ENCODE peak calls at places on chromosomes 3 and 15, in six cellular contexts. One of them, this sample, is unnamed.

GRCh38 chr3:13537926-13538325 is 11.0 kb upstream of the FBLN2 start:
- DNase-seq in neuronal stem cell: no peak
- DNase-seq in IMR-90: peak; percentile 91
- DNase-seq in H1: no peak
- DNase-seq in mesendoderm: no peak
- DNase-seq in trophoblast cell: peak; percentile 72
- DNase-seq in this sample: peak; percentile 85

GRCh38 chr3:118536764-118537163 is 497.9 kb downstream of the IGSF11 start:
- DNase-seq in neuronal stem cell: no peak
- DNase-seq in IMR-90: no peak
- DNase-seq in H1: no peak
- DNase-seq in mesendoderm: no peak
- DNase-seq in trophoblast cell: no peak
- DNase-seq in this sample: no peak

GRCh38 chr3:101466465-101467309 is 46.3 kb downstream of the SENP7 start:
- DNase-seq in neuronal stem cell: peak; percentile 6
- DNase-seq in IMR-90: peak; percentile 7
- DNase-seq in H1: peak; percentile 74
- DNase-seq in mesendoderm: peak; percentile 47
- DNase-seq in trophoblast cell: no peak
- DNase-seq in this sample: peak; percentile 53

GRCh38 chr3:101690972-101691371 is 4.5 kb upstream of the RPL24 start:
- DNase-seq in neuronal stem cell: no peak
- DNase-seq in IMR-90: no peak
- DNase-seq in H1: no peak
- DNase-seq in mesendoderm: no peak
- DNase-seq in trophoblast cell: no peak
- DNase-seq in this sample: no peak

GRCh38 chr15:53288542-53288941 is 470.9 kb downstream of the WDR72 start:
- DNase-seq in neuronal stem cell: no peak
- DNase-seq in IMR-90: no peak
- DNase-seq in H1: no peak
- DNase-seq in mesendoderm: no peak
- DNase-seq in trophoblast cell: no peak
- DNase-seq in this sample: no peak

GRCh38 chr15:83030021-83030420 is 18.6 kb upstream of the C15orf40 start:
- DNase-seq in neuronal stem cell: no peak
- DNase-seq in IMR-90: peak; percentile 29
- DNase-seq in H1: no peak
- DNase-seq in mesendoderm: peak; percentile 87
- DNase-seq in trophoblast cell: no peak
- DNase-seq in this sample: peak; percentile 48

GRCh38 chr15:58988011-58988785 is 735 bp downstream of the RNF111 start:
- DNase-seq in neuronal stem cell: peak; percentile 68
- DNase-seq in IMR-90: peak; percentile 28
- DNase-seq in H1: peak; percentile 77
- DNase-seq in mesendoderm: peak; percentile 81
- DNase-seq in trophoblast cell: peak; percentile 23
- DNase-seq in this sample: peak; percentile 55

GRCh38 chr3:71858493-71859127 is 73.7 kb upstream of the PROK2 start:
- DNase-seq in neuronal stem cell: no peak
- DNase-seq in IMR-90: no peak
- DNase-seq in H1: peak; percentile 54
- DNase-seq in mesendoderm: peak; percentile 22
- DNase-seq in trophoblast cell: no peak
- DNase-seq in this sample: no peak

GRCh38 chr3:110420158-110420641 is 651.4 kb upstream of the NECTIN3 start:
- DNase-seq in neuronal stem cell: no peak
- DNase-seq in IMR-90: peak; percentile 90
- DNase-seq in H1: no peak
- DNase-seq in mesendoderm: peak; percentile 45
- DNase-seq in trophoblast cell: no peak
- DNase-seq in this sample: peak; percentile 82

GRCh38 chr3:145259166-145259565 is 901.8 kb downstream of the PLOD2 start:
- DNase-seq in neuronal stem cell: no peak
- DNase-seq in IMR-90: no peak
- DNase-seq in H1: no peak
- DNase-seq in mesendoderm: no peak
- DNase-seq in trophoblast cell: no peak
- DNase-seq in this sample: no peak

GRCh38 chr3:84136425-84136824 is 822.4 kb upstream of the CADM2 start:
- DNase-seq in neuronal stem cell: no peak
- DNase-seq in IMR-90: no peak
- DNase-seq in H1: no peak
- DNase-seq in mesendoderm: peak; percentile 2
- DNase-seq in trophoblast cell: no peak
- DNase-seq in this sample: no peak

GRCh38 chr15:56042982-56043980 is 49.9 kb upstream of the NEDD4 start:
- DNase-seq in neuronal stem cell: no peak
- DNase-seq in IMR-90: no peak
- DNase-seq in H1: no peak
- DNase-seq in mesendoderm: no peak
- DNase-seq in trophoblast cell: no peak
- DNase-seq in this sample: no peak

DNA sequence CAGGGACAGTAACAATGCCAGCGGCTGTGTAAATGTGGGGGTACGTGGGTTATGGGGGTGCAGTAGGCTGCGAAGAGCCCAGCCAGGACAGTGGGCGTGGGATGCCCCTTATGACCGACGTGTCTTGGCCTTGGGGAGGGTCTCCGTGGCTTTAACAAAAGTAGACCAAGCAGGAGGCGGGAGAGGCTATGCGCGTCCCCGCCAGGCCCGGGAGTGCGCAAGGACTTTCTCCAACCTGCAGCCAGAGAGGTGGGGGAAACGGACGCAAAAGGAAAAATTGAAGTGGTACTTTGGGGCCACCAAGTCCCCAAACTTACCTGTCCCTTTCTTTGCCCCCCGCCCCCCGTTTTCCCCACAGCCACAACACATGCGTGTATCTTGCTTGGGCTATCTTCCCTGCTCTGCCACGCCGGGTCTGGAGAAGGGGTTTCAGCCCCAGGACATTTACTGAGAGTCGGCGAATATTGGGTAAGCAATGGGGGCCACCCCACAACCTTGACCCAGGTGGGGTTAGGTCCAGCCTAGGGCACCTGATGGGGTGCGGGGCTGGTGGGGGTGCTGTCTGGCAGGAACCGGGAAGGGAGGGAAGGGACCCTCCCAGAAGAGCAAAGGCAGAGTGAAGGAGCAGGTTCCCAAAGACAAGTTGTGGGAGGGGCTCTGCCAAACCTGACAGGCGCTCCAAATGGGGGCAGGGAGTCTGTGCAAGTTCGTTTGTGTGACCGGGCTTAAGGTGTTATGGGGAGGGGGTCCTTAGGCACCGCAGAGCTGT is 647 bp downstream of the ISLR2 start:
- DNase-seq in neuronal stem cell: no peak
- DNase-seq in IMR-90: no peak
- DNase-seq in H1: no peak
- DNase-seq in mesendoderm: no peak
- DNase-seq in trophoblast cell: no peak
- DNase-seq in this sample: no peak
- H3K4me3 ChIP-seq in neuronal stem cell: peak overlapping the region; percentile 26
- H3K4me3 ChIP-seq in IMR-90: no peak overlapping the region
- H3K4me3 ChIP-seq in H1: peak overlapping the region; percentile 23
- H3K4me3 ChIP-seq in mesendoderm: no peak overlapping the region
- H3K4me3 ChIP-seq in trophoblast cell: no peak overlapping the region
- H3K4me3 ChIP-seq in this sample: no peak overlapping the region

GRCh38 chr3:123960791-123961507 is at the start of gene CCDC14:
- DNase-seq in neuronal stem cell: peak; percentile 95
- DNase-seq in IMR-90: peak; percentile 96
- DNase-seq in H1: peak; percentile 91
- DNase-seq in mesendoderm: peak; percentile 99
- DNase-seq in trophoblast cell: peak; percentile 96
- DNase-seq in this sample: peak; percentile 98
- H2BK120ac ChIP-seq in neuronal stem cell: no peak within 1 kb of the TSS
- H2BK120ac ChIP-seq in IMR-90: peak within 1 kb of the TSS; percentile 81
- H2BK120ac ChIP-seq in H1: no peak within 1 kb of the TSS
- H2BK120ac ChIP-seq in mesendoderm: no peak within 1 kb of the TSS
- H2BK120ac ChIP-seq in trophoblast cell: peak within 1 kb of the TSS; percentile 85
- H2BK120ac ChIP-seq in this sample: peak within 1 kb of the TSS; percentile 8

GRCh38 chr3:73026702-73027101 is 30.1 kb downstream of the PPP4R2 start:
- DNase-seq in neuronal stem cell: no peak
- DNase-seq in IMR-90: no peak
- DNase-seq in H1: no peak
- DNase-seq in mesendoderm: no peak
- DNase-seq in trophoblast cell: no peak
- DNase-seq in this sample: no peak
- H3K4me1 ChIP-seq in neuronal stem cell: peaks cover 3% of the 10 kb centered on the region
- H3K4me1 ChIP-seq in IMR-90: peaks cover 12% of the 10 kb centered on the region
- H3K4me1 ChIP-seq in H1: peaks cover 5% of the 10 kb centered on the region
- H3K4me1 ChIP-seq in mesendoderm: peaks cover 3% of the 10 kb centered on the region
- H3K4me1 ChIP-seq in trophoblast cell: peaks cover 9% of the 10 kb centered on the region
- H3K4me1 ChIP-seq in this sample: peaks cover 5% of the 10 kb centered on the region

DNA sequence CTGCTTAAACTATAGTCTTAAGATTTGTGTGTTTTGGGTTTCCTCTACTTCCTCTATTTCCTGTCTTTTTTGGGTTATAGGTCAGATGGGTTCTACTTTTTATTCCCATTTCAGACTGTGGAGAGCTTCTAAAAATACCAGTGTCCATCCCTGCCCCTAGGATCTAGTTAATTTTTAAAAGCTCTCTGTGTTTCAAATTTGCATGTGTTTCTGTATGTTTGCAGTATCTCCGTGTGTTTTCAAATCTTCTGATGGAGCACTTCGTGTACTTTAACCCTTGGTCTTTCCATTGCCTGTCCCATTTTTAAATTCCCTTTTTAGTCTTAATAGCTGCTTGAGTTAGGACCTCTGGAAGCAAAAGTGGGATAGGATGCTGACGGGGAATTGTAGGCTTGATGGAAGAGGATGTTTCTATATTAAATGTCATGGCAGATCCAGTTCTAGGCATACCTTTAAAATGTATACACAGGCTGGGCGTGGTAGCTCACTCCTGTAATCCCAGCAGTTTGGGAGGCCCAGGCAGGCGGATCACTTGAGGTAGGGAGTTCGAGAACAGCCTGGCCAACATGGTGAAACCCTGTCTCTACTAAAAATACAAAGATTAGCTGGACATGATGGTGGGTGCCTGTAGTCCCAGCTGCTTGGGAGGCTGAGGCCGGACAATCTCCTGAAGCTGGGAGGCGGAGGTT is 8.4 kb downstream of the CHD2 start:
- DNase-seq in neuronal stem cell: no peak
- DNase-seq in IMR-90: no peak
- DNase-seq in H1: no peak
- DNase-seq in mesendoderm: no peak
- DNase-seq in trophoblast cell: no peak
- DNase-seq in this sample: no peak
- H3K4me3 ChIP-seq in neuronal stem cell: no peak overlapping the region
- H3K4me3 ChIP-seq in IMR-90: no peak overlapping the region
- H3K4me3 ChIP-seq in H1: no peak overlapping the region
- H3K4me3 ChIP-seq in mesendoderm: no peak overlapping the region
- H3K4me3 ChIP-seq in trophoblast cell: no peak overlapping the region
- H3K4me3 ChIP-seq in this sample: peak overlapping the region; percentile 62

GRCh38 chr15:41568350-41569017 is 9.5 kb downstream of the TYRO3 start:
- DNase-seq in neuronal stem cell: peak; percentile 86
- DNase-seq in IMR-90: peak; percentile 37
- DNase-seq in H1: peak; percentile 80
- DNase-seq in mesendoderm: peak; percentile 99
- DNase-seq in trophoblast cell: no peak
- DNase-seq in this sample: peak; percentile 64
- H2BK120ac ChIP-seq in neuronal stem cell: peak overlapping the region; percentile 89
- H2BK120ac ChIP-seq in IMR-90: peak overlapping the region; percentile 93
- H2BK120ac ChIP-seq in H1: peak overlapping the region; percentile 30
- H2BK120ac ChIP-seq in mesendoderm: no peak overlapping the region
- H2BK120ac ChIP-seq in trophoblast cell: peak overlapping the region; percentile 95
- H2BK120ac ChIP-seq in this sample: peak overlapping the region; percentile 99